ENCODE peak calls at places on chromosome 10, in six cellular contexts. D is lower leg skin, K is brain microvascular endothelial cell, O is foreskin fibroblast, S is cardiac fibroblast, C is psoas muscle. I is an unnamed sample.
A peak's percentile ranks its signal among the peaks of the same experiment; 100 is the strongest.

GRCh38 chr10:67606572-67606971 is 89.4 kb downstream of the CTNNA3 start:
- DNase-seq in D (no peak), K (peak; percentile 88), O (no peak), S (peak; percentile 79), C (no peak), I (no peak)

GRCh38 chr10:77643795-77644468 is 6.3 kb upstream of the KCNMA1 start:
- DNase-seq in D (no peak), K (peak; percentile 43), O (peak; percentile 51), S (peak; percentile 82), C (no peak), I (no peak)

GRCh38 chr10:87531908-87532622 is 27.4 kb downstream of the MINPP1 start:
- DNase-seq in D (no peak), K (peak; percentile 55), O (peak; percentile 71), S (peak; percentile 87), C (no peak), I (no peak)

GRCh38 chr10:19819419-19820033 is 3.3 kb downstream of the PLXDC2 start:
- DNase-seq in D (no peak), K (peak; percentile 64), O (peak; percentile 12), S (peak; percentile 78), C (no peak), I (no peak)

GRCh38 chr10:59971915-59972314 is 65.6 kb upstream of the CCDC6 start:
- DNase-seq in D (no peak), K (peak; percentile 32), O (no peak), S (peak; percentile 44), C (no peak), I (no peak)

GRCh38 chr10:90871279-90871760 is 454 bp upstream of the RPP30 start:
- DNase-seq in D (no peak), K (peak; percentile 83), O (peak; percentile 67), S (peak; percentile 87), C (no peak), I (no peak)

GRCh38 chr10:129845081-129845823 is 118.8 kb downstream of the EBF3 start:
- DNase-seq in D (no peak), K (no peak), O (no peak), S (no peak), C (no peak), I (no peak)

GRCh38 chr10:133377025-133377817 is 1.8 kb upstream of the PAOX start:
- DNase-seq in D (no peak), K (no peak), O (no peak), S (no peak), C (no peak), I (no peak)

GRCh38 chr10:48446785-48447184 is 140.3 kb downstream of the MAPK8 start:
- DNase-seq in D (peak; percentile 81), K (no peak), O (no peak), S (no peak), C (peak; percentile 26), I (peak; percentile 51)

GRCh38 chr10:49783645-49784044 is 21.5 kb upstream of the OGDHL start:
- DNase-seq in D (peak; percentile 26), K (no peak), O (no peak), S (no peak), C (no peak), I (no peak)

GRCh38 chr10:48238826-48239520 is 35.5 kb downstream of the FRMPD2 start:
- DNase-seq in D (peak; percentile 54), K (no peak), O (no peak), S (no peak), C (no peak), I (no peak)

DNA sequence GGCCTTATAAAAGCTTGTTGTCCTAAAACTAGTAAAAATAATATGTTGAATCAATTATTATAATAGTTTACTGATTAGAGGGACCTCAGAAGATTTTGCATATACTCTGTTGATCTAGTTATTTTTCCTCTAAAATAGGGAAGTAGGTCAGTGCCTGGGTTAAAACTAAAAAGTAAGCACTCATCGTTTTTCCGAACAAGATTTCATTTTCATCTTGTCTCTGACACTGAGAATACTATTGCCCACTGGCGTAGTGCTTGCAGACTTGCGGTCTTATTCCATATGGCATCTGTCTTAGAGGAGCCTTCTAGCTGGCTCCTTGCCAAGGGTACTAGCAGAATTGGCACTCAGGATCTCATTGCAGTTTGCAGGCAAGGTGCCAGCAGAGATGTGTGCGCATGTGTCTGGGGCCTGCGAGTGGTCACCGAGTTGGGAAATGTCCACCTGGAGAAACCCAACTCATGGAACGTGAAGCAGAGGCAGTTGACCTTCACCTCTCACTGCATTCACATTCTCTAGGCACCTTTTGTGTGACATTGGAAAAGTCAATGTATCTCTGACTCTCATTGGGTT is 143.4 kb downstream of the CELF2 start:
- DNase-seq in D (no peak), K (no peak), O (no peak), S (no peak), C (no peak), I (peak; percentile 59)
- H3K4me3 ChIP-seq in D (no peak overlapping the region), K (no peak overlapping the region), O (no peak overlapping the region), S (no peak overlapping the region), C (no peak overlapping the region), I (no peak overlapping the region)

DNA sequence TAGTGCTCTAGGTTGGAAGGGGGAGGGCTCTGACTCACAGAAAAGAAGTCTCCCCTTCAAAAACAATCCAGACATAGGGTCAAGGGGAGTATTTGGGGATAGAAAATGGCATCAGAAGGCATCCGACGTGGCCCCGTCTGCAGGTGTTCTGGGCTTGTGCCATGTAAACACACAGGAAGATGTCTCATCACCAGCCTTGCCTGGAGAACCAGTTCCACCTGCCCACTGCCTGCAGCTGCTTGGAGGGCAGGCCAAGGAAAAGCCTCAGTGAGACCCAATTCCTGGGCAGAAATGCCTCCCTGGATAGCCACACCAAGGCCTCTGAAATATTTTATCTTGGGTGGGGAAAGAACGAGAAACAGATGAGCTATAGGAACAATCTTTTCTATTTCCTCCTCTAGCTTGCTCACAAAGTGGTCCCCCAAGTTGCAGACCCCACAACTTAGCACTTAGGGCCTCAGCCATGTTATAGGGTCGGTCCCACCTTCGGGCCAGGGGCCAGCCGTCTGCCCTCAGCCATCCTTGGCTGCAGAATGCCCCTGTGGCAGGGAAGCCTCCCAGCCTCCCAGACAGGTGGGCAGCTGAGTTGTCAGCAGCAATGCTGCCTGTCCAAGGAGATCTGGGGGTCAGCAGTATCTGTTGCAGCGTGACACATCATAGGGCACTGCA is 54.3 kb upstream of the ECHDC3 start:
- DNase-seq in D (no peak), K (no peak), O (no peak), S (no peak), C (no peak), I (no peak)
- H3K4me3 ChIP-seq in D (no peak overlapping the region), K (no peak overlapping the region), O (no peak overlapping the region), S (no peak overlapping the region), C (no peak overlapping the region), I (no peak overlapping the region)

GRCh38 chr10:113100299-113100680 is 150.2 kb downstream of the TCF7L2 start:
- DNase-seq in D (no peak), K (no peak), O (no peak), S (no peak), C (no peak), I (no peak)

GRCh38 chr10:113099431-113100298 is 149.6 kb downstream of the TCF7L2 start:
- DNase-seq in D (no peak), K (no peak), O (no peak), S (peak; percentile 37), C (no peak), I (no peak)

GRCh38 chr10:113108180-113108835 is 158.3 kb downstream of the TCF7L2 start:
- DNase-seq in D (peak; percentile 77), K (no peak), O (no peak), S (no peak), C (peak; percentile 57), I (no peak)

GRCh38 chr10:113104071-113104470 is 154.0 kb downstream of the TCF7L2 start:
- DNase-seq in D (no peak), K (no peak), O (peak; percentile 31), S (no peak), C (no peak), I (no peak)

GRCh38 chr10:113103131-113103830 is 153.2 kb downstream of the TCF7L2 start:
- DNase-seq in D (no peak), K (no peak), O (peak; percentile 61), S (no peak), C (no peak), I (no peak)
- H3K4me3 ChIP-seq in D (no peak overlapping the region), K (no peak overlapping the region), O (peak overlapping the region; percentile 1), S (no peak overlapping the region), C (no peak overlapping the region), I (no peak overlapping the region)

GRCh38 chr10:44961231-44961571 is 1.6 kb downstream of the RASSF4 start:
- DNase-seq in D (peak; percentile 67), K (no peak), O (no peak), S (no peak), C (no peak), I (no peak)

GRCh38 chr10:44961931-44962750 is 2.5 kb downstream of the RASSF4 start:
- DNase-seq in D (peak; percentile 79), K (no peak), O (no peak), S (no peak), C (no peak), I (no peak)

GRCh38 chr10:44959243-44960097 is at the start of gene RASSF4:
- DNase-seq in D (peak; percentile 98), K (peak; percentile 75), O (peak; percentile 76), S (peak; percentile 79), C (peak; percentile 97), I (peak; percentile 97)

GRCh38 chr10:44960098-44960480 is 487 bp downstream of the RASSF4 start:
- DNase-seq in D (no peak), K (no peak), O (no peak), S (no peak), C (no peak), I (no peak)

GRCh38 chr10:44960482-44961230 is 1.1 kb downstream of the RASSF4 start:
- DNase-seq in D (peak; percentile 50), K (no peak), O (no peak), S (no peak), C (no peak), I (peak; percentile 54)
- H3K4me3 ChIP-seq in D (peak overlapping the region; percentile 46), K (no peak overlapping the region), O (peak overlapping the region; percentile 60), S (peak overlapping the region; percentile 83), C (peak overlapping the region; percentile 93), I (peak overlapping the region; percentile 83)

GRCh38 chr10:80457554-80458262 is 3.6 kb downstream of the TSPAN14 start:
- DNase-seq in D (no peak), K (no peak), O (no peak), S (no peak), C (no peak), I (no peak)
- H3K4me3 ChIP-seq in D (no peak overlapping the region), K (no peak overlapping the region), O (no peak overlapping the region), S (no peak overlapping the region), C (peak overlapping the region; percentile 98), I (no peak overlapping the region)

DNA sequence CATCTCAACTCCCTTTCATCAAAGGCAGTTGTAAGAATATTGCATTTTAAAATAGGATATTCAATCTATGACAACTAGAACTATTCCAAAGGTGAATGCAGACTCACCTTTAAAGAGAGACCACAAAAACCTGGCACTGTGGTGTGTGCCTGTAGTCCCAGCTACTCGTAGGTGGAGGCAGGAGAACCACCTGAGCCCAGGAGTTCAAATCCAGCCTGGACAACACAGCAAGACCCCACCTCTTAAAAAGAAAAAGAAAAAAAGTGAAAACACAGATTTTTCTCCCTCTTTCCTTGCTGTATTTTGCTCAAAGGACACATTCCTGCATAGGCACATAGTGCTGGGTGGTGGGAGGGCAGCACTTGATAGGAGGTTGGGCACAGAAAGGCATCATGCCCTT is 739 bp upstream of the ALDH18A1 start:
- DNase-seq in D (no peak), K (no peak), O (no peak), S (no peak), C (no peak), I (no peak)
- H3K4me3 ChIP-seq in D (no peak overlapping the region), K (peak overlapping the region; percentile 91), O (peak overlapping the region; percentile 85), S (peak overlapping the region; percentile 89), C (peak overlapping the region; percentile 98), I (peak overlapping the region; percentile 54)

I was measured in aorta.